ENCODE peak calls at places on chromosomes 12 and 14, in seven cellular contexts. Y, F, W, J, Z, X and R are unnamed samples.

GRCh38 chr12:130743606-130744005 is 27.5 kb upstream of the RIMBP2 start:
- DNase-seq in Y (no peak), W (no peak), X (no peak), J (no peak), Z (no peak), F (no peak), R (no peak)

GRCh38 chr12:31797230-31797872 is 68.5 kb upstream of the AMN1 start:
- DNase-seq in J (no peak), X (no peak), Z (no peak), F (no peak), W (no peak), Y (no peak), R (no peak)

GRCh38 chr12:50618864-50619609 is 114.3 kb downstream of the DIP2B start:
- DNase-seq in W (no peak), X (no peak), J (peak; percentile 53), Z (no peak), Y (peak; percentile 68), F (no peak), R (no peak)

GRCh38 chr12:59403259-59403932 is 192.4 kb upstream of the SLC16A7 start:
- DNase-seq in X (peak; percentile 54), Z (peak; percentile 58), Y (peak; percentile 82), F (no peak), W (peak; percentile 1), J (peak; percentile 79), R (peak; percentile 58)

GRCh38 chr14:52553002-52553670 is 500 bp downstream of the GPR137C start:
- DNase-seq in Z (no peak), Y (peak; percentile 16), F (peak; percentile 68), X (no peak), W (no peak), J (peak; percentile 6), R (peak; percentile 76)

GRCh38 chr12:43289412-43289811 is 262.6 kb downstream of the ADAMTS20 start:
- DNase-seq in J (peak; percentile 91), W (no peak), F (no peak), X (peak; percentile 56), Y (peak; percentile 88), Z (no peak), R (no peak)

GRCh38 chr12:29200586-29200985 is 51.5 kb downstream of the FAR2 start:
- DNase-seq in Z (no peak), Y (no peak), X (no peak), J (no peak), F (no peak), W (no peak), R (no peak)

GRCh38 chr14:35789651-35790050 is 19.4 kb downstream of the RALGAPA1 start:
- DNase-seq in W (no peak), X (no peak), Y (no peak), Z (no peak), J (no peak), F (no peak), R (no peak)

GRCh38 chr12:131091976-131092691 is 138.4 kb downstream of the ADGRD1 start:
- DNase-seq in X (no peak), Z (no peak), Y (no peak), W (no peak), J (no peak), F (peak; percentile 51), R (peak; percentile 45)